ENCODE peak calls at places on chromosomes 3 and 15, in four cellular contexts. Y is H9, N is IMR-90, T is H1. O is an unnamed sample.

GRCh38 chr3:114081022-114081421 is 24.5 kb downstream of the QTRT2 start:
- DNase-seq in Y (no peak), T (no peak), N (peak), O (no peak)

GRCh38 chr3:72891053-72891855 is 3.4 kb downstream of the GXYLT2 start:
- DNase-seq in Y (no peak), N (peak), T (no peak), O (no peak)

GRCh38 chr3:108089544-108089943 is 1.3 kb downstream of the CD47 start:
- DNase-seq in N (no peak), T (no peak), Y (no peak), O (peak)

GRCh38 chr15:40103124-40103858 is 5.4 kb downstream of the BMF start:
- DNase-seq in T (peak), N (peak), Y (peak), O (peak)

GRCh38 chr3:125212509-125213372 is at the start of gene SLC12A8:
- DNase-seq in T (peak), N (no peak), Y (peak), O (peak)

GRCh38 chr3:132008841-132009638 is 25.8 kb downstream of the CPNE4 start:
- DNase-seq in N (no peak), T (no peak), Y (no peak), O (no peak)

GRCh38 chr15:33526532-33526931 is 215.8 kb downstream of the RYR3 start:
- DNase-seq in Y (no peak), T (no peak), N (no peak), O (no peak)

GRCh38 chr3:141093397-141093796 is 42.2 kb downstream of the SPSB4 start:
- DNase-seq in N (no peak), T (no peak), Y (no peak), O (no peak)

GRCh38 chr3:170387952-170388351 is 30.4 kb downstream of the SKIL start:
- DNase-seq in N (peak), T (no peak), Y (no peak), O (no peak)

GRCh38 chr3:97901327-97902295 is 70.6 kb downstream of the RIOX2 start:
- DNase-seq in Y (no peak), T (no peak), N (no peak), O (no peak)

GRCh38 chr15:53808058-53808703 is 48.7 kb upstream of the WDR72 start:
- DNase-seq in T (no peak), N (no peak), Y (no peak), O (no peak)

GRCh38 chr3:43017593-43018195 is 38.6 kb downstream of the GASK1A start:
- DNase-seq in N (no peak), Y (no peak), T (no peak), O (peak)

GRCh38 chr3:122092460-122093165 is 37.5 kb downstream of the CD86 start:
- DNase-seq in N (peak), T (no peak), Y (peak), O (peak)

GRCh38 chr15:40259021-40259420 is 20.2 kb downstream of the PAK6 start:
- DNase-seq in N (no peak), Y (no peak), T (no peak), O (no peak)

GRCh38 chr15:31299588-31300207 is 26.9 kb upstream of the KLF13 start:
- DNase-seq in Y (no peak), T (peak), N (no peak), O (no peak)

GRCh38 chr3:13539285-13539625 is 9.7 kb upstream of the FBLN2 start:
- DNase-seq in N (peak), Y (no peak), T (no peak), O (no peak)

GRCh38 chr15:89184886-89185526 is 36.4 kb downstream of the RLBP1 start:
- DNase-seq in T (no peak), Y (no peak), N (no peak), O (no peak)

GRCh38 chr3:176741648-176742047 is 455.6 kb downstream of the TBL1XR1 start:
- DNase-seq in T (no peak), N (peak), Y (no peak), O (no peak)

GRCh38 chr3:139521811-139522210 is 17.7 kb downstream of the RBP1 start:
- DNase-seq in N (no peak), T (no peak), Y (no peak), O (no peak)

GRCh38 chr15:71373917-71374316 is 258.6 kb downstream of the THSD4 start:
- DNase-seq in Y (no peak), N (no peak), T (no peak), O (no peak)

GRCh38 chr3:27723803-27724458 is 1.8 kb upstream of the EOMES start:
- DNase-seq in Y (no peak), T (peak), N (no peak), O (peak)

GRCh38 chr15:93460717-93461116 is 371.7 kb upstream of the RGMA start:
- DNase-seq in Y (no peak), N (no peak), T (no peak), O (no peak)

GRCh38 chr15:23606226-23606625 is 40.8 kb downstream of the MKRN3 start:
- DNase-seq in T (no peak), Y (no peak), N (no peak), O (no peak)

GRCh38 chr3:43198791-43199644 is 87.3 kb upstream of the SNRK start:
- DNase-seq in N (peak), Y (no peak), T (no peak), O (no peak)

GRCh38 chr3:197001106-197001971 is 28.3 kb downstream of the MELTF start:
- DNase-seq in T (no peak), N (no peak), Y (peak), O (no peak)

GRCh38 chr3:126201168-126201567 is 20.8 kb upstream of the ALDH1L1 start:
- DNase-seq in T (no peak), N (no peak), Y (no peak), O (no peak)

GRCh38 chr3:133487920-133488540 is 85.5 kb upstream of the CDV3 start:
- DNase-seq in T (no peak), N (peak), Y (no peak), O (peak)

GRCh38 chr3:14725015-14725431 is 50.1 kb downstream of the C3orf20 start:
- DNase-seq in Y (no peak), N (peak), T (no peak), O (peak)

GRCh38 chr3:54630111-54630623 is 297.7 kb downstream of the LRTM1 start:
- DNase-seq in T (peak), Y (peak), N (no peak), O (peak)

GRCh38 chr3:47661121-47661752 is 82.6 kb upstream of the CSPG5 start:
- DNase-seq in Y (no peak), N (peak), T (no peak), O (no peak)

GRCh38 chr3:197700095-197700494 is 36.6 kb downstream of the RUBCN start:
- DNase-seq in T (no peak), Y (no peak), N (peak), O (no peak)

GRCh38 chr3:195910499-195910845 is 2.1 kb upstream of the TNK2 start:
- DNase-seq in N (no peak), Y (no peak), T (no peak), O (no peak)

GRCh38 chr15:25054943-25055342 is 100.2 kb downstream of the SNRPN start:
- DNase-seq in Y (peak), N (no peak), T (no peak), O (no peak)

GRCh38 chr3:59820352-59820934 is 770.6 kb upstream of the CFAP20DC start:
- DNase-seq in Y (no peak), N (peak), T (no peak), O (no peak)

GRCh38 chr3:170697803-170698350 is 112.0 kb upstream of the SLC7A14 start:
- DNase-seq in N (no peak), Y (no peak), T (no peak), O (peak)

GRCh38 chr3:87442460-87442859 is 166.1 kb upstream of the POU1F1 start:
- DNase-seq in Y (no peak), N (no peak), T (no peak), O (no peak)

GRCh38 chr15:34182942-34183341 is 27.0 kb downstream of the KATNBL1 start:
- DNase-seq in T (no peak), N (no peak), Y (peak), O (peak)

GRCh38 chr3:156626104-156626503 is 48.3 kb upstream of the TIPARP start:
- DNase-seq in Y (no peak), T (no peak), N (no peak), O (no peak)

GRCh38 chr3:107367353-107367752 is 9.9 kb upstream of the CCDC54 start:
- DNase-seq in N (peak), Y (no peak), T (no peak), O (peak)

GRCh38 chr15:69666921-69667811 is 214.5 kb downstream of the RPLP1 start:
- DNase-seq in N (no peak), T (no peak), Y (no peak), O (no peak)

GRCh38 chr15:74408815-74409214 is 24.9 kb downstream of the SEMA7A start:
- DNase-seq in Y (no peak), N (no peak), T (no peak), O (no peak)
- H4K5ac ChIP-seq in Y (no peak), N (no peak), T (no peak), O (no peak)

DNA sequence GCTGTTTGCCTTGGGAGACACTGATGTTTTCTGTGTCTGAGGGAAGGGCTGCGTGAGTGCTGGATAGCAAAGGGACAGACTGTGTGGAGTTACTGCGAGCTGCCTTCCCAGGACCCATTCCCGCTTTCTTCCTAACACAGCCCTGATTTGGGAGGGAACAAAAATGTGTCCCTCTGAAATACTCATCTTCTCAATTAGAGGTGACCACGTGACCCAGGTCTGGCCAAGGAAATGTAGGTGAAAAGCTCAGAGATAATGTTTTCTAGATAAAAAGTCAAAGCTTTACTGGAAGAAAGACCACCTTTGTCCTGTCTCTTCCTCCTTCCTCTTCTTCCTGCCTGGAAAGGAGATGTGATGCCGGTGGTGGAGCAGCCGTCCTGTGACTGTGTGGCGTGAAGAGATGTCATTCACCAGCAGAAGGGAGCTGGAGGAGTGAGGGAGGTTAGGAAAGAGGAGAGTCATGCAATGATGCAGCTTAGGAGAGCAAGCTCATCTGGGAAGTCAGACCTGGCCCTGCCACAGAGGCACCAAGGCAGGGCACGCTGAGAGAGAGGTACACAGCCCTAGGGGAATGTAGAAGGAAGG is 105.6 kb downstream of the CHSY1 start:
- DNase-seq in N (no peak), T (no peak), Y (no peak), O (no peak)
- H4K5ac ChIP-seq in N (no peak), T (no peak), Y (no peak), O (no peak)

GRCh38 chr15:78697449-78697848 is 56.4 kb upstream of the CHRNB4 start:
- DNase-seq in T (no peak), N (no peak), Y (no peak), O (no peak)

GRCh38 chr15:78708713-78709112 is 67.7 kb upstream of the CHRNB4 start:
- DNase-seq in Y (no peak), T (no peak), N (no peak), O (no peak)

DNA sequence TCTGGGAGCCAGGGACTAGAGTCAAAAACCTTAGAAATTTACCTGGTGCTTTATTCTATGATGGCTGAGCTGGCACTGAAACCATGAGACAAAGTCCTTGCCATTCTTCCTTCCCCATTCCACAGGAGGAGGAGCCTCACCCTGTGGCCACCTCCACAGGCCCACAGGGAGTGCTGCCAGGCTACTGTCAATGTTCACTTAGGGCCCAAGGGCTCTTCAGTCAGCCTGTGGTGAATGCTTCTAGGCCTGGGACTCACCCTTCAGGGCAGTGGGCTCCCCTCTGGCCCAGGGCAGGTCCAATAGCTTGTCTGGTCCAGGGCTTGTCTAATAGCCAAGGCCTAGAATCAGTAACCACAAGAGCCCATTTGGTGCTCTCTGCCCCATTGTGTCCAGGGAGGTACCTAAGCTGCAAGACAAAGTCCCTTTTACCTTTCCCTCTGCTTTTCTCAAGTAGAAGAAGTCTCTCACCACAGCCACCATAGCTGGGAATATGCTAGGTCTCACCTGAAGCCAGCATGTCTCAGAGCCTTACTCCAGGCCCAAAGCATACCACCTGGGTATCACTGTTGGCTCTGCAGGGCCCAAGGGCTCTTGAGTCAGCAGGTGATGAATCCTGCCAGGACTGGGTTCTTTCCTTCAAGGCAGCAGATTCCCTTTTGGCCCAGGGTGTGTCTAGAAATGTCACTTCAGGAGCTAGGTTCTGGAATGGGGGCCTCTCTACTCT is 61.8 kb upstream of the CHRNB4 start:
- DNase-seq in T (no peak), N (no peak), Y (no peak), O (no peak)
- H4K5ac ChIP-seq in T (no peak), N (no peak), Y (no peak), O (no peak)

DNA sequence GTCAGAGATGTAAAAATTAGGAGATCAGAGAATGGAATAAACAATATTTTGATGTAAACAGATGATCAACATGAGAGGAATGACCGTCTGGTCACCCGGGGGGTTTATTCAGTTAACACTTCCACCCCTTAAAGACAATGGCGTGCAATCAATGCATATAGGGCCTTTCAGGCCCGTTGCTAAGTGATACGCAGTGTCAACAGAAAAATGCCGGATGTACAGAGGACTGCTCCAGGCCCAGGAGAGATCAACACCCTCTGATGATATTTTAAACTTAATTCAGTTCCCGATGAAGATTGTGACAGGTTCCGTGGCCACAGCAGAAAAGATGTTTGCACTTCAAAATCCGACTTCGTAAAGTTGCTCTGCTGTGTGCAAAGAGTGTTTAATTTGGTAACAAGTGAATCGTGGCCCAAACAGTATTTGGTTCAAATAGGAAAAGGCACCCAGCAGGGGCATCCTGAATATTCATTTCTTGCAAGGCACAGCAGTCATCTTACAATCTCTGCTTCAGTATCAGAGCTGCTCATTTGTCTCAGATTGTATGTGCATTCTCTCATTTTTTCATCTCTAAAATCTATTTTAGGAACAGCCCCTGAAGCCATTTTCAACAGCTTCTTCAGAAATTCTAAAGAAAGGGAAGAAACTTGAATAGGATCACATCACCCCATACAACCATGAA is 72.6 kb downstream of the FOXB1 start:
- DNase-seq in T (no peak), N (no peak), Y (no peak), O (peak)
- H4K5ac ChIP-seq in T (no peak), N (no peak), Y (no peak), O (no peak)

DNA sequence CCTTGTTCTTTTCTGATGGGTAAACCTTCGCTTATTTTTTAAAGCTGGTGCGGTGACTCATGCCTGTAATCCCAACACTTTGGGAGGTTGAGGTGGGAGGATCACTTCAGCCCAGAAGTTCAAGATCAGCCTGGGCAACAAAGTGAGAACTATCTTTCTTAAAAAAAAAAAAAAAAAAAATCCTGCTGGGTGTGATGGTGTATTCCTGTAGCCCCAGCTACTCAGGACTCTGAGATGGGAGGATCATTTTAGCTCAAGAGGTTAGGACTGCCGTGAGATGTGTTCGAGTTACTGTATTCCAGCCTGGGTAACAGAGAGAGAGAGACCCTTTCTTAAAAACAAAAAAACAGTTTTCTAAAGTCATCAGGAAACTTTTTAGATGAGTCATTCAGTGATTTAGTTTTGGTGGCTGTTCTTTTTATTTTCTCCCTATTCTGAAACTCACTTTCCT is 37.7 kb downstream of the SLMAP start:
- DNase-seq in N (peak), T (no peak), Y (no peak), O (peak)
- H4K5ac ChIP-seq in N (no peak), T (no peak), Y (no peak), O (no peak)

GRCh38 chr15:94970096-94970495 is 738.7 kb downstream of the MCTP2 start:
- DNase-seq in T (no peak), Y (no peak), N (no peak), O (no peak)

GRCh38 chr15:94968133-94968532 is 736.8 kb downstream of the MCTP2 start:
- DNase-seq in Y (no peak), T (no peak), N (no peak), O (no peak)

GRCh38 chr15:94970831-94971230 is 739.5 kb downstream of the MCTP2 start:
- DNase-seq in Y (no peak), T (no peak), N (no peak), O (no peak)

GRCh38 chr15:94972314-94972713 is 741.0 kb downstream of the MCTP2 start:
- DNase-seq in T (no peak), Y (peak), N (no peak), O (peak)
- H4K5ac ChIP-seq in T (no peak), Y (no peak), N (no peak), O (no peak)

DNA sequence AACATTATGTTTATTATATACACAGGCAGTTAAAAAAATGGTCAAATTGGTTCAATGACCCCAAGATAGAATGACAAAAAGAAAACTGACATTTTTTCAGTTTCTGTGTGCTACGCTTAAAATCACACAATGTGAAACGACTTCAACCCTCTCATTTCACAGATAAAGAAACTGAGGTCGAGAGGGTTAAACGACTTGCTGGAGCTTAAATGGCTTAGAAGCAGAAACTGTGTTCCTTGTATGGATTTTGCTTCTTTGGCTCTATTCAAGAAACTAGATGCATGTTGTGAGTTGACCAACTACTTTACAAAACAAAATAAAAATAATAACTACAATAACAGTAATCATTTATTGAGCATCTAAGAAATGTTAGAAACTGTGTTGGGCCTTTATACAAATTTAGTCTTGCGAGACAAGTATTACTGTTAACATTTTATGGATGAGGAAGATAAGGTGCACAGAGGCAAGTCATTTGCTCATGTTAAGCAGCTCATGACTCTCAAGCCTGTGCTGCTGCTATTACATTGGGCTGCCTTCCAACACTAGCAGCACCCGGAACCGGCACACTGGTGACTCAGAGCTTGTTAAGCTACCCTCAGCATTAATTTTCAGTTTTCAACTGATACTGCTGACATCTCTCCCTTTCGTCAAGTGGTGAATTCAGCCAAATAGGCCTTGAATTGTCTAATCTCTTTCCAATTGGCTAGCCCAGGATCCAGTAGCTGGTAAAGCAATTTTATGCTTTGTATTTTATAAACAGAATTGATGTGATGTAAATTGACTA is 487.6 kb downstream of the NAALADL2 start:
- DNase-seq in N (peak), T (no peak), Y (no peak), O (no peak)
- H4K5ac ChIP-seq in N (no peak), T (no peak), Y (no peak), O (no peak)

DNA sequence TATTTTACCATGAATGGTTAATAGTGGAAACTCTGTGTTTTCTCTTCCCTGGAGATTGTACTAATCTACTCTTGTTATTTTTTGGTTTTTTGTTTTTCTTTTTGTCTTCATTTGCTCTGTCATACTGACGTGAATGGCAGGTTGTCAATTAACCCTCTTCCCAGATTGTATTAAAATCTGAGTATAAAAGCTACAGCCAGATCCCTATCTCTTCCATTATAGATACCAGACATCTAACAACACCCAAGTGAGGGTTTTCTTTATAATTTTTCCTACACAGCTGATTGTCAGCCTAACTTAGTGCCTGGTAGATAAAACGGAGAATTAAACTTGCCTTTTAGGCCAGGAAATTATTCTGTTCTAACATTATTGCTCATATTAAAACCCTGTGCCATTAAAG is 162.6 kb downstream of the IL5RA start:
- DNase-seq in Y (no peak), T (no peak), N (no peak), O (no peak)
- H4K5ac ChIP-seq in Y (no peak), T (no peak), N (no peak), O (no peak)